ENCODE peak calls at places on chromosomes 5 and 9, in ten cellular contexts. Y is activated B cell treated with CpG ODN at 0.5 μM for 24 hours; F is CD8-positive, alpha-beta T cell; O is sigmoid colon; B is AG04450; E is bronchial epithelial cell; K is fibroblast of mammary gland; M is endothelial cell; X is mesothelial cell of epicardium; R is heart left ventricle. D is an unnamed sample.

GRCh38 chr9:130196643-130197042 is 24.4 kb downstream of the NCS1 start:
- DNase-seq in Y (no peak), E (no peak), X (no peak), K (no peak), M (no peak), R (no peak), O (no peak), B (no peak), F (no peak), D (no peak)

GRCh38 chr9:97390791-97391406 is 21.0 kb upstream of the TDRD7 start:
- DNase-seq in B (no peak), K (no peak), Y (no peak), R (no peak), X (no peak), M (no peak), E (no peak), F (no peak), O (no peak), D (no peak)

GRCh38 chr9:121671612-121672155 is 20.2 kb downstream of the DAB2IP start:
- DNase-seq in B (no peak), R (no peak), M (no peak), F (no peak), Y (no peak), O (no peak), K (peak), E (no peak), X (no peak), D (no peak)

GRCh38 chr5:150653145-150653761 is 7.8 kb upstream of the MYOZ3 start:
- DNase-seq in O (no peak), B (no peak), M (no peak), E (no peak), X (no peak), F (no peak), K (peak), Y (no peak), R (no peak), D (no peak)

GRCh38 chr5:104170906-104171305 is 608.3 kb upstream of the NUDT12 start:
- DNase-seq in F (no peak), O (no peak), Y (no peak), K (peak), B (no peak), R (no peak), E (no peak), X (no peak), M (no peak), D (no peak)

GRCh38 chr9:130419521-130420035 is 25.2 kb upstream of the ASS1 start:
- DNase-seq in O (no peak), X (no peak), Y (no peak), B (no peak), F (no peak), M (no peak), K (no peak), E (no peak), R (no peak), D (no peak)

GRCh38 chr5:179243333-179243732 is 101.9 kb downstream of the ADAMTS2 start:
- DNase-seq in F (no peak), Y (no peak), O (peak), K (peak), B (peak), E (no peak), M (no peak), R (no peak), X (no peak), D (no peak)

GRCh38 chr9:72442212-72442607 is 77.2 kb upstream of the ZFAND5 start:
- DNase-seq in M (no peak), R (no peak), F (no peak), E (peak), O (no peak), K (peak), X (no peak), Y (no peak), B (peak), D (peak)

GRCh38 chr5:93571111-93571977 is 9.7 kb downstream of the NR2F1-AS1 start:
- DNase-seq in M (no peak), F (no peak), E (no peak), K (no peak), X (no peak), Y (no peak), R (no peak), O (no peak), B (no peak), D (no peak)

GRCh38 chr5:74630387-74631087 is 10.0 kb downstream of the ENC1 start:
- DNase-seq in X (no peak), R (no peak), O (no peak), Y (no peak), F (peak), M (no peak), E (peak), B (peak), K (peak), D (no peak)

GRCh38 chr9:123863164-123863855 is 66.6 kb downstream of the DENND1A start:
- DNase-seq in E (no peak), Y (no peak), F (no peak), R (no peak), K (peak), X (no peak), M (no peak), O (no peak), B (no peak), D (no peak)

GRCh38 chr5:138869763-138870500 is 5.2 kb downstream of the LRRTM2 start:
- DNase-seq in O (no peak), E (peak), B (no peak), K (peak), R (no peak), Y (no peak), F (no peak), X (no peak), M (no peak), D (no peak)

DNA sequence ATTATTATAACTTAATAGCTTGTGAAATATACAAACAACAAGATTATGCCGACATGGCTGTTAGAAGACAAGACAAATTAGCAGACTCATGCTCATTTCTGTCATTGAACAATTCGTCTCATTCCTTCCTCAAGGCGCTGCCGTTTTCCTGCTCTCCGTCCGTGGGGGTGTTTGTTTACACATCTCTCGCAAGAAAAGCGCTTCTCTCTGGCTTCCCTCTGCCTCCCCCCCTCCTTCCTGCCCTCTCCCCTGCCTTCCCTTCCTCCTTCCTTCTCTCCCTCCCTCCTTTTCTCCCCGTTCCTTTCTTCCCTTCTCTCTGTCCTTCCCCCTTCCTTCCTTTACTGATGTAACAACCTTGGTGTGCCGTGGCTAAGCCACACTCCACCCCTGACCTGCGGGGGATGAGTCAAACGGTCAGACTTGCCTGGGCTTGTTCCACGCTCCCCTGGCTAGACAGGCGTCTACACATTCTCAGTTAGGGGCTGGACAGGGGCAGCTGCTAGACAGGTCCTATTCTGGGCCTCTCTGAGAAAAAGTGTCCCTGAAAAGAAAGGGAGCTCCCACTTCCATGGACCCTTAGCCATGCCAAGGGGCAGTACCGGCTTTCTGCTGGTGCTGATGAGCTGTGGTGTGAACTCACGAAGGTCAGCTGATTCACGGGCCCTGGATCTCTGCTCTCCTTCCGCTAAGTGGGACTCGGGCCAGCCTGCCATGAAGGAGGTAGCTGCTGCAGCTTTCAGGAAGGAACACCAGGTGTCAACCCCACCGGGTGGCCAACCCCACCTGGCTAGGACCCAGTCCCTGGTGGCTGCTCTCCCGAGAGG is 32.0 kb upstream of the SPTLC1 start:
- DNase-seq in B (peak), K (peak), F (no peak), M (no peak), E (peak), O (peak), Y (no peak), X (no peak), R (peak), D (no peak)
- TF ChIP-seq CTCF in B (peak), K (peak), F (no peak), M (no peak), E (no peak), O (no peak), Y (no peak), X (no peak), R (no peak), D (no peak)

GRCh38 chr9:91978739-91979414 is 28.8 kb upstream of the ROR2 start:
- DNase-seq in Y (no peak), X (no peak), R (no peak), F (no peak), E (peak), K (peak), B (peak), O (no peak), M (peak), D (no peak)
- TF ChIP-seq CTCF in Y (no peak), X (no peak), R (no peak), F (no peak), E (peak), K (peak), B (peak), O (no peak), M (no peak), D (no peak)

DNA sequence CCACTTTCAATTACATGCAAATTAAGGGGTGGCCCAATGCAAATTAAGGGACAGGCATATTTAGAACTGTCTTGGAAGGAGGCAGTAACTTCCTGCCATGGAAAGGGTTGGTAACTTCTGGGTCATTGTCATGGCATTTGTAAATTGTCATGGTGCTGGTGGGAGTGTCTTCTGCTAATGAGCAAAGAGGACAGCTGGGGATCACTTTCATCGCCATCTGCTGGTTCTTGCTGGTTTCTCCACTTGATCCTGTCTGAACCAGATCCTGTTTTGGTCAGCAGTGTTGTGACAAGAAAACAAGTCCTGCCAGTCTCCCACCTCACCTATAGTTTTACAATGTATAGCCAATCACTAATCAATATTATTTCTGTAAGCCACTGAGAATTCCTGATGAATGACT is 23.4 kb upstream of the UGT3A2 start:
- DNase-seq in X (no peak), R (no peak), B (no peak), K (peak), Y (no peak), M (peak), E (peak), F (no peak), O (no peak), D (no peak)
- TF ChIP-seq CTCF in X (no peak), R (no peak), B (peak), K (peak), Y (no peak), M (peak), E (peak), F (no peak), O (no peak), D (peak)

GRCh38 chr9:111482656-111483418 is 1.3 kb downstream of the ECPAS start:
- DNase-seq in K (peak), O (peak), M (peak), Y (peak), R (peak), E (peak), X (peak), F (peak), B (no peak), D (peak)
- TF ChIP-seq CTCF in K (no peak), O (no peak), M (no peak), Y (no peak), R (no peak), E (no peak), X (no peak), F (no peak), B (no peak), D (no peak)

GRCh38 chr5:45695680-45696093 is 493 bp downstream of the HCN1 start:
- DNase-seq in R (no peak), X (no peak), B (no peak), Y (no peak), M (peak), E (no peak), K (no peak), F (no peak), O (no peak), D (no peak)

GRCh38 chr5:45694255-45694834 is 1.8 kb downstream of the HCN1 start:
- DNase-seq in M (peak), X (no peak), F (no peak), K (peak), Y (no peak), B (no peak), R (no peak), O (no peak), E (no peak), D (no peak)

GRCh38 chr5:45695011-45695667 is 1.0 kb downstream of the HCN1 start:
- DNase-seq in O (peak), K (no peak), B (no peak), X (no peak), Y (no peak), R (no peak), M (peak), E (no peak), F (no peak), D (no peak)

GRCh38 chr5:45697211-45697610 is 1.0 kb upstream of the HCN1 start:
- DNase-seq in R (no peak), Y (no peak), E (no peak), F (no peak), X (no peak), B (no peak), K (no peak), O (no peak), M (no peak), D (no peak)

GRCh38 chr5:45696206-45696836 is at the start of gene HCN1:
- DNase-seq in O (peak), X (peak), B (no peak), K (peak), M (peak), Y (no peak), E (peak), R (peak), F (no peak), D (no peak)
- TF ChIP-seq CTCF in O (peak), X (peak), B (peak), K (peak), M (peak), Y (no peak), E (peak), R (peak), F (no peak), D (peak)

DNA sequence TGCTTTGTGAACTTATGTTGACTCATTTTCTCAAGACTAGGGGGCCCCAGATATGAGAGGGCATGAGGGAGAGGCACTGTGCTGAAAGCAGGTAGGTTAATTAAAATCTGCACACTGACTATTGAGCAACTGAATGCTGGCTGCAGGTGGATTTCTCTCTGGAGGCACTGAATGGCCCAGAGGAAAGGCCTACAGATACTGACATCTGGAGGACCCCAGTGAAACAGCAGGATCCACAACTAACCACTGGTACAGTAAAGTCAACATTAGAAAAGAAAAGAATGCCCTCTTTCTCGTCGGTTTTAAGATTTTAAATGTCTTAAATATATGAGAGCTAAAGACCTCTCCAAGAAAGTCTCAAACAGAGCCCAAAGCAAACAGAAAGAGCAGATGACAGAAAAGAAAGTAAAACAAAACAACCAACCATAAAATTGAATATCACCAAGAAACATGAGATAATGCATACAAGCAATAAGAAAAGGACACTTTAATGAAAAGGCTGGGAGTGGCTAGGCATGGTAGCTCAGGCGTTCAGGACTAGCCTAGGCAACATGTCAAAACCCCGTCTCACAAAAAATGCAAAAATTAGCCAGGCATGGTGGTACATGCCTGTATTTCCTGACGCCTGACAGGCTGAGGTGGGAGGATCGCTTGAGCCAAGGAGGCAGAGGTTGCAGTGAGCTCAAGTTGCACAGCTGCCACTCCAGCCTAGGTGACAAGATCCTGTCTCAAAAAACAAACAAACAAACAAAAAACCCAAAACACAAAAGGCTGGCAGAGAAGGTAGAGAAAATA is 43.3 kb downstream of the PUM3 start:
- DNase-seq in K (peak), B (no peak), M (peak), O (no peak), X (no peak), F (no peak), R (no peak), E (peak), Y (no peak), D (no peak)
- TF ChIP-seq CTCF in K (peak), B (peak), M (no peak), O (no peak), X (no peak), F (no peak), R (peak), E (peak), Y (no peak), D (no peak)

GRCh38 chr5:114377946-114378345 is 16.1 kb downstream of the KCNN2 start:
- DNase-seq in K (no peak), O (no peak), X (no peak), R (no peak), Y (no peak), M (no peak), B (no peak), F (no peak), E (no peak), D (no peak)

GRCh38 chr5:114377050-114377844 is 15.4 kb downstream of the KCNN2 start:
- DNase-seq in M (no peak), X (no peak), R (no peak), K (no peak), E (no peak), F (no peak), B (no peak), Y (no peak), O (no peak), D (no peak)

DNA sequence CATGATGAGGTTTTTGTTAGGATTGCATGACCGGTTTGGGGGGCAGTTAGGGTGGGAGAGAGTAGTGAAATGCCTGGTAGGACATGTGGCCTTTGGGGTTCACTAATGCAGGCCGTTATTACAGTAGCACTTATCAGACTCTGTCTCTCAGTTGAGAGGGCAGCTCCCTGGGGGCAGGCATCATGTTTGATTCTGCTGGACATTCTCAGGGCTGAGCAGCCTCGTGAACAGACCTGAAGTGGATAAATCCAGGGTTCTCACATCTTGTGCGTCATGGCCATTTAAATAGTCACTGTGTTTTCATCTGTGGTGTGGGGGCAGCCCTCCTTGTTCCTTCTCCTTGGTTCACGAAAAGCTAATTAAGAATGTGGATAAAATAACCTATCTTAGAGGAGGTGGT is 18.9 kb downstream of the KCNN2 start:
- DNase-seq in X (no peak), E (no peak), Y (no peak), K (no peak), O (no peak), R (no peak), F (no peak), M (no peak), B (no peak), D (no peak)
- TF ChIP-seq CTCF in X (no peak), E (no peak), Y (no peak), K (no peak), O (no peak), R (no peak), F (no peak), M (no peak), B (no peak), D (no peak)

DNA sequence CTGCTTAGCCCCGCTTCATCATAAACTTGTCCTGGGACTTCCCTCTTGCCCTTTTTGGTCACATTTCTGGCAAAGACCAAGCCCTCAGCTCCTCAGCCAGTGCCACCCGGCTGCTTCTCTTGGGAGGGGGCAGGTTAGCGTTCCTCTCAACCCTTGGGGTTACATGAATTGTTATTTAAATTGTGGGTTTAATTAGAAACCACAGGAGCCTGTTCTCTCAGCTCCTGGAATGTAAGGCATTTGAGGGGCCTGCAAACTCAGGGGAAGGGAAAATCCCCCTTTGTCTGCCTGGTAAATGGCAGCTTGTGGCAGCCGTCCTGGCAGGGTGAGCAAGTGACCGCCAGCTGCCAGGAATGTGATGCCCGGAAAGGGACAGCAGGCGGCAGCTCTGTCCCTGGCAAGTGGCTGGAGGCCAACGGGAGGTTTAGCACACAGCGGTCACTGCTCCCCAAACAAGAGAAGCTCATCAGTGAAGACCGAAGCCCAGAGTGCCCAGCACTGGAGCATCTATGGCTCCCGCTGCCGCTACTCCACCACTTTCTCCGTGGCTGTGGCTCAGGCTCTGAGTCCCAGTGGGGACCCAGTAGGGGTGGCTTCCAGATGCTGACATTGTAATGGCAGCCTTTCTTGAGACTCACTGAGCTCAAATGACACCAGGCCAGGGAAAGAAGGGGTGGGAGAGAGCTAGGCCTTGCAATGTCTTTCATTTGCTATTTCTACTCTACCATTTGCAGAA is 51.7 kb downstream of the SHB start:
- DNase-seq in B (no peak), Y (no peak), F (no peak), O (no peak), K (no peak), R (peak), M (peak), X (no peak), E (peak), D (no peak)
- TF ChIP-seq CTCF in B (no peak), Y (no peak), F (no peak), O (no peak), K (no peak), R (peak), M (peak), X (no peak), E (peak), D (no peak)

GRCh38 chr5:30413540-30413939 is 779.9 kb upstream of the CDH6 start:
- DNase-seq in B (no peak), X (no peak), M (no peak), Y (no peak), R (no peak), E (no peak), K (no peak), F (no peak), O (no peak), D (no peak)
- TF ChIP-seq CTCF in B (peak), X (no peak), M (no peak), Y (no peak), R (no peak), E (no peak), K (no peak), F (no peak), O (no peak), D (no peak)

GRCh38 chr5:78920604-78921003 is 64.5 kb downstream of the ARSB start:
- DNase-seq in E (no peak), K (peak), B (no peak), F (no peak), M (no peak), Y (no peak), O (no peak), X (no peak), R (no peak), D (no peak)
- TF ChIP-seq CTCF in E (peak), K (peak), B (peak), F (no peak), M (no peak), Y (no peak), O (no peak), X (no peak), R (peak), D (no peak)

D was measured in CD14-positive monocyte.